ENCODE peak calls at places on chromosomes 2 and 18, in nine cellular contexts. One of them, this sample, is unnamed.

GRCh38 chr2:37458133-37458532 is 113.7 kb downstream of the QPCT start:
- ATAC-seq in right cardiac atrium: no peak
- ATAC-seq in activated CD8-positive, alpha-beta T cell treated with anti-CD3 and anti-CD28 coated beads for 36 hours: no peak
- ATAC-seq in WTC11: no peak
- ATAC-seq in lower lobe of right lung: no peak
- ATAC-seq in stimulated activated effector memory CD8-positive, alpha-beta T cell treated with anti-CD3 and anti-CD28 coated beads, Interleukin-12 subunit alpha, Interleukin-12 subunit beta, amount 100 ng/mL, for 72 hours: no peak
- ATAC-seq in gastroesophageal sphincter: no peak
- ATAC-seq in left colon: no peak
- ATAC-seq in SK-N-SH treated with all-trans-retinoic acid at 6 μM for 48 hours: no peak
- ATAC-seq in this sample: no peak

GRCh38 chr2:216279011-216279410 is 93.3 kb downstream of the MARCHF4 start:
- ATAC-seq in SK-N-SH treated with all-trans-retinoic acid at 6 μM for 48 hours: no peak
- ATAC-seq in stimulated activated effector memory CD8-positive, alpha-beta T cell treated with anti-CD3 and anti-CD28 coated beads, Interleukin-12 subunit alpha, Interleukin-12 subunit beta, amount 100 ng/mL, for 72 hours: no peak
- ATAC-seq in left colon: no peak
- ATAC-seq in WTC11: no peak
- ATAC-seq in right cardiac atrium: no peak
- ATAC-seq in activated CD8-positive, alpha-beta T cell treated with anti-CD3 and anti-CD28 coated beads for 36 hours: no peak
- ATAC-seq in lower lobe of right lung: no peak
- ATAC-seq in gastroesophageal sphincter: peak; percentile 36
- ATAC-seq in this sample: no peak

GRCh38 chr2:216897561-216898203 is 37.8 kb upstream of the TNP1 start:
- ATAC-seq in stimulated activated effector memory CD8-positive, alpha-beta T cell treated with anti-CD3 and anti-CD28 coated beads, Interleukin-12 subunit alpha, Interleukin-12 subunit beta, amount 100 ng/mL, for 72 hours: no peak
- ATAC-seq in lower lobe of right lung: no peak
- ATAC-seq in left colon: no peak
- ATAC-seq in WTC11: no peak
- ATAC-seq in SK-N-SH treated with all-trans-retinoic acid at 6 μM for 48 hours: no peak
- ATAC-seq in gastroesophageal sphincter: no peak
- ATAC-seq in activated CD8-positive, alpha-beta T cell treated with anti-CD3 and anti-CD28 coated beads for 36 hours: peak; percentile 66
- ATAC-seq in right cardiac atrium: no peak
- ATAC-seq in this sample: no peak

GRCh38 chr2:233691443-233692433 is 952 bp upstream of the UGT1A6 start:
- ATAC-seq in left colon: peak; percentile 68
- ATAC-seq in SK-N-SH treated with all-trans-retinoic acid at 6 μM for 48 hours: no peak
- ATAC-seq in stimulated activated effector memory CD8-positive, alpha-beta T cell treated with anti-CD3 and anti-CD28 coated beads, Interleukin-12 subunit alpha, Interleukin-12 subunit beta, amount 100 ng/mL, for 72 hours: no peak
- ATAC-seq in gastroesophageal sphincter: no peak
- ATAC-seq in lower lobe of right lung: peak; percentile 64
- ATAC-seq in activated CD8-positive, alpha-beta T cell treated with anti-CD3 and anti-CD28 coated beads for 36 hours: no peak
- ATAC-seq in WTC11: peak; percentile 81
- ATAC-seq in right cardiac atrium: no peak
- ATAC-seq in this sample: peak; percentile 99

GRCh38 chr18:63025251-63025710 is 294.3 kb downstream of the BCL2 start:
- ATAC-seq in lower lobe of right lung: no peak
- ATAC-seq in stimulated activated effector memory CD8-positive, alpha-beta T cell treated with anti-CD3 and anti-CD28 coated beads, Interleukin-12 subunit alpha, Interleukin-12 subunit beta, amount 100 ng/mL, for 72 hours: peak; percentile 37
- ATAC-seq in WTC11: peak; percentile 89
- ATAC-seq in gastroesophageal sphincter: no peak
- ATAC-seq in right cardiac atrium: peak; percentile 45
- ATAC-seq in left colon: peak; percentile 67
- ATAC-seq in SK-N-SH treated with all-trans-retinoic acid at 6 μM for 48 hours: peak; percentile 62
- ATAC-seq in activated CD8-positive, alpha-beta T cell treated with anti-CD3 and anti-CD28 coated beads for 36 hours: no peak
- ATAC-seq in this sample: peak; percentile 46

GRCh38 chr18:13217466-13217961 is 1.0 kb upstream of the LDLRAD4 start:
- ATAC-seq in activated CD8-positive, alpha-beta T cell treated with anti-CD3 and anti-CD28 coated beads for 36 hours: peak; percentile 40
- ATAC-seq in right cardiac atrium: peak; percentile 60
- ATAC-seq in WTC11: peak; percentile 46
- ATAC-seq in left colon: peak; percentile 46
- ATAC-seq in gastroesophageal sphincter: peak; percentile 64
- ATAC-seq in SK-N-SH treated with all-trans-retinoic acid at 6 μM for 48 hours: no peak
- ATAC-seq in lower lobe of right lung: peak; percentile 52
- ATAC-seq in stimulated activated effector memory CD8-positive, alpha-beta T cell treated with anti-CD3 and anti-CD28 coated beads, Interleukin-12 subunit alpha, Interleukin-12 subunit beta, amount 100 ng/mL, for 72 hours: peak; percentile 55
- ATAC-seq in this sample: peak; percentile 12

GRCh38 chr18:57502624-57503023 is 67.5 kb downstream of the ONECUT2 start:
- ATAC-seq in lower lobe of right lung: no peak
- ATAC-seq in stimulated activated effector memory CD8-positive, alpha-beta T cell treated with anti-CD3 and anti-CD28 coated beads, Interleukin-12 subunit alpha, Interleukin-12 subunit beta, amount 100 ng/mL, for 72 hours: no peak
- ATAC-seq in gastroesophageal sphincter: no peak
- ATAC-seq in right cardiac atrium: no peak
- ATAC-seq in SK-N-SH treated with all-trans-retinoic acid at 6 μM for 48 hours: no peak
- ATAC-seq in WTC11: no peak
- ATAC-seq in activated CD8-positive, alpha-beta T cell treated with anti-CD3 and anti-CD28 coated beads for 36 hours: no peak
- ATAC-seq in left colon: no peak
- ATAC-seq in this sample: no peak

GRCh38 chr2:137772451-137772850 is 191.8 kb upstream of the HNMT start:
- ATAC-seq in stimulated activated effector memory CD8-positive, alpha-beta T cell treated with anti-CD3 and anti-CD28 coated beads, Interleukin-12 subunit alpha, Interleukin-12 subunit beta, amount 100 ng/mL, for 72 hours: no peak
- ATAC-seq in SK-N-SH treated with all-trans-retinoic acid at 6 μM for 48 hours: no peak
- ATAC-seq in lower lobe of right lung: no peak
- ATAC-seq in WTC11: no peak
- ATAC-seq in gastroesophageal sphincter: no peak
- ATAC-seq in activated CD8-positive, alpha-beta T cell treated with anti-CD3 and anti-CD28 coated beads for 36 hours: no peak
- ATAC-seq in right cardiac atrium: no peak
- ATAC-seq in left colon: no peak
- ATAC-seq in this sample: no peak

GRCh38 chr2:101341421-101341820 is 32.9 kb upstream of the RNF149 start:
- ATAC-seq in gastroesophageal sphincter: no peak
- ATAC-seq in WTC11: peak; percentile 42
- ATAC-seq in right cardiac atrium: no peak
- ATAC-seq in left colon: no peak
- ATAC-seq in lower lobe of right lung: peak; percentile 52
- ATAC-seq in activated CD8-positive, alpha-beta T cell treated with anti-CD3 and anti-CD28 coated beads for 36 hours: peak; percentile 85
- ATAC-seq in stimulated activated effector memory CD8-positive, alpha-beta T cell treated with anti-CD3 and anti-CD28 coated beads, Interleukin-12 subunit alpha, Interleukin-12 subunit beta, amount 100 ng/mL, for 72 hours: peak; percentile 57
- ATAC-seq in SK-N-SH treated with all-trans-retinoic acid at 6 μM for 48 hours: no peak
- ATAC-seq in this sample: no peak

GRCh38 chr2:33015421-33016142 is 68.8 kb downstream of the LTBP1 start:
- ATAC-seq in WTC11: no peak
- ATAC-seq in left colon: peak; percentile 98
- ATAC-seq in lower lobe of right lung: no peak
- ATAC-seq in stimulated activated effector memory CD8-positive, alpha-beta T cell treated with anti-CD3 and anti-CD28 coated beads, Interleukin-12 subunit alpha, Interleukin-12 subunit beta, amount 100 ng/mL, for 72 hours: peak; percentile 39
- ATAC-seq in SK-N-SH treated with all-trans-retinoic acid at 6 μM for 48 hours: peak; percentile 55
- ATAC-seq in right cardiac atrium: peak; percentile 75
- ATAC-seq in gastroesophageal sphincter: no peak
- ATAC-seq in activated CD8-positive, alpha-beta T cell treated with anti-CD3 and anti-CD28 coated beads for 36 hours: no peak
- ATAC-seq in this sample: peak; percentile 90

GRCh38 chr2:101012706-101013181 is 10.7 kb downstream of the RPL31 start:
- ATAC-seq in gastroesophageal sphincter: no peak
- ATAC-seq in stimulated activated effector memory CD8-positive, alpha-beta T cell treated with anti-CD3 and anti-CD28 coated beads, Interleukin-12 subunit alpha, Interleukin-12 subunit beta, amount 100 ng/mL, for 72 hours: no peak
- ATAC-seq in lower lobe of right lung: no peak
- ATAC-seq in right cardiac atrium: no peak
- ATAC-seq in left colon: peak; percentile 24
- ATAC-seq in SK-N-SH treated with all-trans-retinoic acid at 6 μM for 48 hours: no peak
- ATAC-seq in WTC11: no peak
- ATAC-seq in activated CD8-positive, alpha-beta T cell treated with anti-CD3 and anti-CD28 coated beads for 36 hours: no peak
- ATAC-seq in this sample: peak; percentile 46

GRCh38 chr2:211068108-211068780 is 511.8 kb downstream of the CPS1 start:
- ATAC-seq in WTC11: no peak
- ATAC-seq in activated CD8-positive, alpha-beta T cell treated with anti-CD3 and anti-CD28 coated beads for 36 hours: no peak
- ATAC-seq in right cardiac atrium: no peak
- ATAC-seq in lower lobe of right lung: no peak
- ATAC-seq in SK-N-SH treated with all-trans-retinoic acid at 6 μM for 48 hours: no peak
- ATAC-seq in stimulated activated effector memory CD8-positive, alpha-beta T cell treated with anti-CD3 and anti-CD28 coated beads, Interleukin-12 subunit alpha, Interleukin-12 subunit beta, amount 100 ng/mL, for 72 hours: no peak
- ATAC-seq in left colon: no peak
- ATAC-seq in gastroesophageal sphincter: no peak
- ATAC-seq in this sample: no peak

GRCh38 chr2:118942012-118942411 is at the start of gene MARCO:
- ATAC-seq in stimulated activated effector memory CD8-positive, alpha-beta T cell treated with anti-CD3 and anti-CD28 coated beads, Interleukin-12 subunit alpha, Interleukin-12 subunit beta, amount 100 ng/mL, for 72 hours: no peak
- ATAC-seq in WTC11: no peak
- ATAC-seq in activated CD8-positive, alpha-beta T cell treated with anti-CD3 and anti-CD28 coated beads for 36 hours: no peak
- ATAC-seq in lower lobe of right lung: no peak
- ATAC-seq in left colon: no peak
- ATAC-seq in SK-N-SH treated with all-trans-retinoic acid at 6 μM for 48 hours: no peak
- ATAC-seq in right cardiac atrium: peak; percentile 26
- ATAC-seq in gastroesophageal sphincter: peak; percentile 26
- ATAC-seq in this sample: no peak

GRCh38 chr18:73087291-73087977 is 219.6 kb upstream of the NETO1 start:
- ATAC-seq in right cardiac atrium: no peak
- ATAC-seq in left colon: no peak
- ATAC-seq in WTC11: no peak
- ATAC-seq in lower lobe of right lung: no peak
- ATAC-seq in stimulated activated effector memory CD8-positive, alpha-beta T cell treated with anti-CD3 and anti-CD28 coated beads, Interleukin-12 subunit alpha, Interleukin-12 subunit beta, amount 100 ng/mL, for 72 hours: no peak
- ATAC-seq in activated CD8-positive, alpha-beta T cell treated with anti-CD3 and anti-CD28 coated beads for 36 hours: no peak
- ATAC-seq in gastroesophageal sphincter: no peak
- ATAC-seq in SK-N-SH treated with all-trans-retinoic acid at 6 μM for 48 hours: no peak
- ATAC-seq in this sample: no peak

GRCh38 chr18:79210002-79210910 is 141.1 kb downstream of the ATP9B start:
- ATAC-seq in left colon: no peak
- ATAC-seq in SK-N-SH treated with all-trans-retinoic acid at 6 μM for 48 hours: no peak
- ATAC-seq in WTC11: no peak
- ATAC-seq in stimulated activated effector memory CD8-positive, alpha-beta T cell treated with anti-CD3 and anti-CD28 coated beads, Interleukin-12 subunit alpha, Interleukin-12 subunit beta, amount 100 ng/mL, for 72 hours: no peak
- ATAC-seq in right cardiac atrium: no peak
- ATAC-seq in lower lobe of right lung: peak; percentile 64
- ATAC-seq in gastroesophageal sphincter: no peak
- ATAC-seq in activated CD8-positive, alpha-beta T cell treated with anti-CD3 and anti-CD28 coated beads for 36 hours: no peak
- ATAC-seq in this sample: peak; percentile 22

GRCh38 chr18:11251229-11251890 is 102.0 kb upstream of the PIEZO2 start:
- ATAC-seq in SK-N-SH treated with all-trans-retinoic acid at 6 μM for 48 hours: no peak
- ATAC-seq in activated CD8-positive, alpha-beta T cell treated with anti-CD3 and anti-CD28 coated beads for 36 hours: no peak
- ATAC-seq in left colon: no peak
- ATAC-seq in WTC11: no peak
- ATAC-seq in lower lobe of right lung: no peak
- ATAC-seq in stimulated activated effector memory CD8-positive, alpha-beta T cell treated with anti-CD3 and anti-CD28 coated beads, Interleukin-12 subunit alpha, Interleukin-12 subunit beta, amount 100 ng/mL, for 72 hours: no peak
- ATAC-seq in gastroesophageal sphincter: no peak
- ATAC-seq in right cardiac atrium: peak; percentile 24
- ATAC-seq in this sample: no peak

GRCh38 chr18:44341759-44342158 is 338.9 kb upstream of the SETBP1 start:
- ATAC-seq in stimulated activated effector memory CD8-positive, alpha-beta T cell treated with anti-CD3 and anti-CD28 coated beads, Interleukin-12 subunit alpha, Interleukin-12 subunit beta, amount 100 ng/mL, for 72 hours: peak; percentile 16
- ATAC-seq in WTC11: no peak
- ATAC-seq in gastroesophageal sphincter: no peak
- ATAC-seq in left colon: no peak
- ATAC-seq in activated CD8-positive, alpha-beta T cell treated with anti-CD3 and anti-CD28 coated beads for 36 hours: no peak
- ATAC-seq in right cardiac atrium: no peak
- ATAC-seq in lower lobe of right lung: peak; percentile 23
- ATAC-seq in SK-N-SH treated with all-trans-retinoic acid at 6 μM for 48 hours: no peak
- ATAC-seq in this sample: peak; percentile 88

GRCh38 chr18:76098728-76099514 is 396.1 kb downstream of the ZNF516 start:
- ATAC-seq in stimulated activated effector memory CD8-positive, alpha-beta T cell treated with anti-CD3 and anti-CD28 coated beads, Interleukin-12 subunit alpha, Interleukin-12 subunit beta, amount 100 ng/mL, for 72 hours: no peak
- ATAC-seq in activated CD8-positive, alpha-beta T cell treated with anti-CD3 and anti-CD28 coated beads for 36 hours: peak; percentile 47
- ATAC-seq in right cardiac atrium: no peak
- ATAC-seq in lower lobe of right lung: no peak
- ATAC-seq in left colon: no peak
- ATAC-seq in WTC11: no peak
- ATAC-seq in gastroesophageal sphincter: no peak
- ATAC-seq in SK-N-SH treated with all-trans-retinoic acid at 6 μM for 48 hours: no peak
- ATAC-seq in this sample: no peak

GRCh38 chr2:120660771-120661459 is 74.8 kb upstream of the GLI2 start:
- ATAC-seq in SK-N-SH treated with all-trans-retinoic acid at 6 μM for 48 hours: no peak
- ATAC-seq in lower lobe of right lung: peak; percentile 27
- ATAC-seq in activated CD8-positive, alpha-beta T cell treated with anti-CD3 and anti-CD28 coated beads for 36 hours: no peak
- ATAC-seq in gastroesophageal sphincter: peak; percentile 26
- ATAC-seq in left colon: peak; percentile 61
- ATAC-seq in stimulated activated effector memory CD8-positive, alpha-beta T cell treated with anti-CD3 and anti-CD28 coated beads, Interleukin-12 subunit alpha, Interleukin-12 subunit beta, amount 100 ng/mL, for 72 hours: no peak
- ATAC-seq in right cardiac atrium: peak; percentile 52
- ATAC-seq in WTC11: peak; percentile 28
- ATAC-seq in this sample: peak; percentile 13

This sample was measured in esophagus mucosa.